ENCODE peak calls at places on chromosomes 11 and 22, in four cellular contexts. U is germinal center, L is right lobe of liver, X is AG04450. J is an unnamed sample.
A peak's percentile ranks its signal among the peaks of the same experiment; 100 is the strongest.

GRCh38 chr11:68266121-68266891 is 5.5 kb downstream of the C11orf24 start:
- DNase-seq in L (peak; percentile 41), U (peak; percentile 56), X (no peak), J (peak; percentile 66)

GRCh38 chr11:47467372-47467771 is 18.4 kb upstream of the RAPSN start:
- DNase-seq in L (peak; percentile 63), X (no peak), U (no peak), J (no peak)

GRCh38 chr11:44011797-44012196 is 36.0 kb upstream of the ACCSL start:
- DNase-seq in X (no peak), U (no peak), L (no peak), J (no peak)

GRCh38 chr11:95592455-95592854 is 197.1 kb downstream of the FAM76B start:
- DNase-seq in X (no peak), L (no peak), U (no peak), J (no peak)

GRCh38 chr11:125886997-125887372 is 483 bp upstream of the HYLS1 start:
- DNase-seq in U (peak; percentile 35), X (no peak), L (no peak), J (no peak)

GRCh38 chr11:88363566-88364169 is 26.1 kb upstream of the CTSC start:
- DNase-seq in X (no peak), L (no peak), U (no peak), J (no peak)

GRCh38 chr11:134958870-134959269 is 546.8 kb upstream of the B3GAT1 start:
- DNase-seq in U (no peak), X (no peak), L (no peak), J (no peak)

GRCh38 chr22:46066691-46067090 is 83.6 kb upstream of the PPARA start:
- DNase-seq in U (no peak), X (no peak), L (peak; percentile 37), J (no peak)

GRCh38 chr11:70490208-70490607 is 91.9 kb downstream of the CTTN start:
- DNase-seq in X (no peak), L (no peak), U (no peak), J (no peak)

GRCh38 chr11:1573077-1573846 is 1.2 kb upstream of the DUSP8 start:
- DNase-seq in U (no peak), X (no peak), L (no peak), J (no peak)

GRCh38 chr11:32121012-32121411 is 30.1 kb downstream of the RCN1 start:
- DNase-seq in U (no peak), X (no peak), L (no peak), J (no peak)

GRCh38 chr11:120180571-120181445 is 30.0 kb upstream of the OAF start:
- DNase-seq in X (no peak), U (no peak), L (peak; percentile 37), J (no peak)

GRCh38 chr22:19855504-19856409 is 1.1 kb upstream of the GNB1L start:
- DNase-seq in X (no peak), U (peak; percentile 55), L (peak; percentile 74), J (peak; percentile 42)

GRCh38 chr11:114036156-114036811 is 23.2 kb upstream of the ZBTB16 start:
- DNase-seq in L (peak; percentile 89), X (no peak), U (no peak), J (peak; percentile 58)

GRCh38 chr11:104799251-104799650 is 99.0 kb downstream of the CASP12 start:
- DNase-seq in L (no peak), U (peak; percentile 5), X (no peak), J (peak; percentile 20)

GRCh38 chr11:2888266-2888968 is 2.8 kb upstream of the CDKN1C start:
- DNase-seq in X (peak; percentile 70), L (peak; percentile 91), U (peak; percentile 78), J (peak; percentile 77)

GRCh38 chr22:26977741-26978140 is 320.4 kb downstream of the MIAT start:
- DNase-seq in L (no peak), U (no peak), X (no peak), J (no peak)

GRCh38 chr11:8697056-8697455 is 14.5 kb downstream of the RPL27A start:
- DNase-seq in U (no peak), X (no peak), L (no peak), J (no peak)

GRCh38 chr22:31173386-31174145 is 13.6 kb downstream of the RNF185 start:
- DNase-seq in L (no peak), U (no peak), X (peak; percentile 65), J (no peak)

GRCh38 chr22:37082251-37082650 is 27.3 kb downstream of the TMPRSS6 start:
- DNase-seq in U (no peak), L (no peak), X (no peak), J (no peak)

GRCh38 chr11:77400306-77400705 is 73.6 kb downstream of the PAK1 start:
- DNase-seq in U (no peak), X (no peak), L (no peak), J (no peak)

GRCh38 chr11:76415073-76415472 is 29.7 kb upstream of the EMSY start:
- DNase-seq in U (peak; percentile 10), L (no peak), X (no peak), J (no peak)

GRCh38 chr22:49956418-49956770 is 4.2 kb upstream of the PIM3 start:
- DNase-seq in L (peak; percentile 89), X (no peak), U (no peak), J (no peak)

GRCh38 chr11:134049303-134049702 is 19.6 kb upstream of the JAM3 start:
- DNase-seq in L (no peak), X (no peak), U (no peak), J (no peak)

GRCh38 chr11:17463795-17464194 is 12.8 kb downstream of the ABCC8 start:
- DNase-seq in U (no peak), X (no peak), L (no peak), J (no peak)

GRCh38 chr11:57779275-57779674 is 17.7 kb downstream of the CTNND1 start:
- DNase-seq in U (no peak), L (no peak), X (no peak), J (no peak)

GRCh38 chr11:12123799-12124198 is 13.4 kb downstream of the MICAL2 start:
- DNase-seq in U (no peak), L (no peak), X (no peak), J (no peak)

GRCh38 chr11:129639300-129639699 is 176.3 kb upstream of the TMEM45B start:
- DNase-seq in X (peak; percentile 81), L (no peak), U (no peak), J (no peak)

GRCh38 chr11:68950268-68950667 is 30.5 kb downstream of the MRGPRD start:
- DNase-seq in L (no peak), U (peak; percentile 40), X (no peak), J (no peak)

GRCh38 chr11:1503708-1504104 is 17.1 kb upstream of the MOB2 start:
- DNase-seq in X (no peak), L (no peak), U (no peak), J (no peak)

GRCh38 chr22:27839261-27839660 is 37.7 kb upstream of the MN1 start:
- DNase-seq in X (no peak), U (no peak), L (peak; percentile 23), J (no peak)

GRCh38 chr11:43992138-43992537 is 49.7 kb downstream of the C11orf96 start:
- DNase-seq in X (no peak), U (no peak), L (no peak), J (no peak)

GRCh38 chr11:133303262-133303661 is 229.0 kb downstream of the OPCML start:
- DNase-seq in X (no peak), U (no peak), L (no peak), J (no peak)

GRCh38 chr11:113690619-113691569 is 15.2 kb downstream of the TMPRSS5 start:
- DNase-seq in U (peak; percentile 32), X (no peak), L (no peak), J (no peak)

GRCh38 chr11:62708423-62709261 is 1.2 kb downstream of the GNG3 start:
- DNase-seq in L (no peak), U (no peak), X (no peak), J (no peak)

GRCh38 chr22:32413715-32414114 is 1.7 kb upstream of the RTCB start:
- DNase-seq in X (peak; percentile 6), L (no peak), U (peak; percentile 5), J (no peak)

GRCh38 chr11:58578136-58578634 is 678 bp upstream of the ZFP91 start:
- DNase-seq in X (peak; percentile 98), L (peak; percentile 96), U (peak; percentile 76), J (peak; percentile 93)

GRCh38 chr11:3123316-3123715 is 41.8 kb downstream of the OSBPL5 start:
- DNase-seq in X (no peak), U (no peak), L (peak; percentile 43), J (no peak)

GRCh38 chr11:92839450-92839849 is 130.0 kb upstream of the MTNR1B start:
- DNase-seq in L (no peak), X (no peak), U (no peak), J (no peak)